ENCODE peak calls at places on chromosomes 16 and 17, in six cellular contexts. One of them, this sample, is unnamed.
A peak's percentile ranks its signal among the peaks of the same experiment; 100 is the strongest.

GRCh38 chr16:21083729-21084268 is 66.8 kb downstream of the DNAH3 start:
- DNase-seq in B cell: no peak
- DNase-seq in foreskin fibroblast: peak; percentile 35
- DNase-seq in CD8-positive, alpha-beta T cell: peak; percentile 13
- DNase-seq in endothelial cell: peak; percentile 72
- DNase-seq in stomach: peak; percentile 71
- DNase-seq in this sample: no peak

GRCh38 chr17:33506889-33507650 is 214.0 kb upstream of the ASIC2 start:
- DNase-seq in endothelial cell: peak; percentile 39
- DNase-seq in stomach: no peak
- DNase-seq in CD8-positive, alpha-beta T cell: no peak
- DNase-seq in B cell: no peak
- DNase-seq in foreskin fibroblast: no peak
- DNase-seq in this sample: no peak

GRCh38 chr16:44655-45054 is 8.8 kb downstream of the POLR3K start:
- DNase-seq in CD8-positive, alpha-beta T cell: no peak
- DNase-seq in B cell: no peak
- DNase-seq in stomach: no peak
- DNase-seq in foreskin fibroblast: no peak
- DNase-seq in endothelial cell: no peak
- DNase-seq in this sample: no peak

GRCh38 chr16:72894291-72895151 is 153.4 kb downstream of the ZFHX3 start:
- DNase-seq in endothelial cell: no peak
- DNase-seq in CD8-positive, alpha-beta T cell: no peak
- DNase-seq in B cell: no peak
- DNase-seq in foreskin fibroblast: no peak
- DNase-seq in stomach: no peak
- DNase-seq in this sample: no peak

GRCh38 chr16:15874745-15875314 is 13.6 kb downstream of the CEP20 start:
- DNase-seq in B cell: no peak
- DNase-seq in foreskin fibroblast: peak; percentile 67
- DNase-seq in endothelial cell: peak; percentile 55
- DNase-seq in stomach: peak; percentile 59
- DNase-seq in CD8-positive, alpha-beta T cell: no peak
- DNase-seq in this sample: peak; percentile 67

GRCh38 chr17:5785343-5785742 is 201.0 kb upstream of the NLRP1 start:
- DNase-seq in foreskin fibroblast: peak; percentile 71
- DNase-seq in B cell: no peak
- DNase-seq in stomach: no peak
- DNase-seq in CD8-positive, alpha-beta T cell: no peak
- DNase-seq in endothelial cell: no peak
- DNase-seq in this sample: no peak

GRCh38 chr16:57113042-57113453 is 20.7 kb downstream of the CPNE2 start:
- DNase-seq in stomach: no peak
- DNase-seq in endothelial cell: no peak
- DNase-seq in B cell: no peak
- DNase-seq in CD8-positive, alpha-beta T cell: no peak
- DNase-seq in foreskin fibroblast: no peak
- DNase-seq in this sample: no peak

GRCh38 chr16:72739577-72739976 is 308.4 kb downstream of the ZFHX3 start:
- DNase-seq in B cell: no peak
- DNase-seq in foreskin fibroblast: peak; percentile 26
- DNase-seq in stomach: no peak
- DNase-seq in CD8-positive, alpha-beta T cell: no peak
- DNase-seq in endothelial cell: no peak
- DNase-seq in this sample: no peak

GRCh38 chr17:40966848-40967247 is at the start of gene KRT39:
- DNase-seq in B cell: no peak
- DNase-seq in endothelial cell: no peak
- DNase-seq in CD8-positive, alpha-beta T cell: no peak
- DNase-seq in stomach: no peak
- DNase-seq in foreskin fibroblast: no peak
- DNase-seq in this sample: no peak

GRCh38 chr17:34474706-34475105 is 104.7 kb upstream of the TMEM132E start:
- DNase-seq in B cell: no peak
- DNase-seq in CD8-positive, alpha-beta T cell: no peak
- DNase-seq in stomach: no peak
- DNase-seq in foreskin fibroblast: no peak
- DNase-seq in endothelial cell: no peak
- DNase-seq in this sample: no peak

GRCh38 chr16:54506691-54507090 is 220.1 kb upstream of the IRX3 start:
- DNase-seq in foreskin fibroblast: no peak
- DNase-seq in stomach: no peak
- DNase-seq in endothelial cell: no peak
- DNase-seq in CD8-positive, alpha-beta T cell: no peak
- DNase-seq in B cell: no peak
- DNase-seq in this sample: no peak

GRCh38 chr17:17090642-17091103 is 48.4 kb downstream of the MPRIP start:
- DNase-seq in B cell: no peak
- DNase-seq in stomach: peak; percentile 80
- DNase-seq in CD8-positive, alpha-beta T cell: no peak
- DNase-seq in endothelial cell: no peak
- DNase-seq in foreskin fibroblast: no peak
- DNase-seq in this sample: peak; percentile 84

GRCh38 chr17:34300652-34301390 is 15.3 kb downstream of the CCL11 start:
- DNase-seq in B cell: no peak
- DNase-seq in foreskin fibroblast: peak; percentile 55
- DNase-seq in CD8-positive, alpha-beta T cell: no peak
- DNase-seq in endothelial cell: no peak
- DNase-seq in stomach: no peak
- DNase-seq in this sample: no peak

GRCh38 chr17:28555022-28555421 is 2.6 kb upstream of the UNC119 start:
- DNase-seq in stomach: no peak
- DNase-seq in endothelial cell: no peak
- DNase-seq in CD8-positive, alpha-beta T cell: no peak
- DNase-seq in B cell: no peak
- DNase-seq in foreskin fibroblast: no peak
- DNase-seq in this sample: no peak

GRCh38 chr17:73551756-73552155 is 92.5 kb downstream of the SDK2 start:
- DNase-seq in foreskin fibroblast: no peak
- DNase-seq in CD8-positive, alpha-beta T cell: no peak
- DNase-seq in endothelial cell: no peak
- DNase-seq in stomach: no peak
- DNase-seq in B cell: no peak
- DNase-seq in this sample: no peak

GRCh38 chr16:86762035-86762550 is 183.7 kb downstream of the FOXL1 start:
- DNase-seq in foreskin fibroblast: no peak
- DNase-seq in endothelial cell: no peak
- DNase-seq in B cell: no peak
- DNase-seq in CD8-positive, alpha-beta T cell: no peak
- DNase-seq in stomach: no peak
- DNase-seq in this sample: no peak

GRCh38 chr17:32596206-32596605 is 109.4 kb downstream of the CDK5R1 start:
- DNase-seq in B cell: no peak
- DNase-seq in endothelial cell: no peak
- DNase-seq in CD8-positive, alpha-beta T cell: no peak
- DNase-seq in stomach: no peak
- DNase-seq in foreskin fibroblast: no peak
- DNase-seq in this sample: no peak

GRCh38 chr16:87119168-87119567 is 198.0 kb downstream of the C16orf95 start:
- DNase-seq in endothelial cell: no peak
- DNase-seq in CD8-positive, alpha-beta T cell: no peak
- DNase-seq in B cell: no peak
- DNase-seq in foreskin fibroblast: no peak
- DNase-seq in stomach: no peak
- DNase-seq in this sample: no peak

GRCh38 chr17:79658811-79659207 is 48.0 kb upstream of the RBFOX3 start:
- DNase-seq in CD8-positive, alpha-beta T cell: no peak
- DNase-seq in B cell: no peak
- DNase-seq in endothelial cell: peak; percentile 53
- DNase-seq in foreskin fibroblast: peak; percentile 8
- DNase-seq in stomach: no peak
- DNase-seq in this sample: no peak

GRCh38 chr17:34252138-34252889 is 2.8 kb upstream of the CCL2 start:
- DNase-seq in CD8-positive, alpha-beta T cell: no peak
- DNase-seq in endothelial cell: no peak
- DNase-seq in B cell: no peak
- DNase-seq in stomach: peak; percentile 75
- DNase-seq in foreskin fibroblast: peak; percentile 73
- DNase-seq in this sample: no peak

GRCh38 chr16:12252616-12253015 is 276.1 kb downstream of the SNX29 start:
- DNase-seq in CD8-positive, alpha-beta T cell: no peak
- DNase-seq in stomach: no peak
- DNase-seq in foreskin fibroblast: no peak
- DNase-seq in endothelial cell: no peak
- DNase-seq in B cell: no peak
- DNase-seq in this sample: no peak

GRCh38 chr17:41052594-41052993 is 2.4 kb downstream of the KRTAP2-2 start:
- DNase-seq in stomach: no peak
- DNase-seq in CD8-positive, alpha-beta T cell: no peak
- DNase-seq in B cell: no peak
- DNase-seq in endothelial cell: no peak
- DNase-seq in foreskin fibroblast: no peak
- DNase-seq in this sample: no peak

GRCh38 chr16:2238396-2239230 is 2.4 kb downstream of the DNASE1L2 start:
- DNase-seq in B cell: no peak
- DNase-seq in foreskin fibroblast: no peak
- DNase-seq in endothelial cell: no peak
- DNase-seq in stomach: no peak
- DNase-seq in CD8-positive, alpha-beta T cell: no peak
- DNase-seq in this sample: no peak

GRCh38 chr17:14781123-14781522 is 480.2 kb downstream of the HS3ST3B1 start:
- DNase-seq in stomach: no peak
- DNase-seq in foreskin fibroblast: no peak
- DNase-seq in B cell: no peak
- DNase-seq in endothelial cell: no peak
- DNase-seq in CD8-positive, alpha-beta T cell: no peak
- DNase-seq in this sample: no peak

GRCh38 chr17:14790518-14790917 is 474.6 kb downstream of the PMP22 start:
- DNase-seq in foreskin fibroblast: no peak
- DNase-seq in endothelial cell: no peak
- DNase-seq in stomach: no peak
- DNase-seq in CD8-positive, alpha-beta T cell: no peak
- DNase-seq in B cell: peak; percentile 48
- DNase-seq in this sample: no peak

GRCh38 chr17:14779236-14779635 is 478.4 kb downstream of the HS3ST3B1 start:
- DNase-seq in foreskin fibroblast: no peak
- DNase-seq in B cell: no peak
- DNase-seq in stomach: no peak
- DNase-seq in CD8-positive, alpha-beta T cell: no peak
- DNase-seq in endothelial cell: no peak
- DNase-seq in this sample: peak; percentile 65

GRCh38 chr17:14780116-14780515 is 479.2 kb downstream of the HS3ST3B1 start:
- DNase-seq in foreskin fibroblast: no peak
- DNase-seq in CD8-positive, alpha-beta T cell: no peak
- DNase-seq in endothelial cell: no peak
- DNase-seq in B cell: no peak
- DNase-seq in stomach: no peak
- DNase-seq in this sample: no peak

DNA sequence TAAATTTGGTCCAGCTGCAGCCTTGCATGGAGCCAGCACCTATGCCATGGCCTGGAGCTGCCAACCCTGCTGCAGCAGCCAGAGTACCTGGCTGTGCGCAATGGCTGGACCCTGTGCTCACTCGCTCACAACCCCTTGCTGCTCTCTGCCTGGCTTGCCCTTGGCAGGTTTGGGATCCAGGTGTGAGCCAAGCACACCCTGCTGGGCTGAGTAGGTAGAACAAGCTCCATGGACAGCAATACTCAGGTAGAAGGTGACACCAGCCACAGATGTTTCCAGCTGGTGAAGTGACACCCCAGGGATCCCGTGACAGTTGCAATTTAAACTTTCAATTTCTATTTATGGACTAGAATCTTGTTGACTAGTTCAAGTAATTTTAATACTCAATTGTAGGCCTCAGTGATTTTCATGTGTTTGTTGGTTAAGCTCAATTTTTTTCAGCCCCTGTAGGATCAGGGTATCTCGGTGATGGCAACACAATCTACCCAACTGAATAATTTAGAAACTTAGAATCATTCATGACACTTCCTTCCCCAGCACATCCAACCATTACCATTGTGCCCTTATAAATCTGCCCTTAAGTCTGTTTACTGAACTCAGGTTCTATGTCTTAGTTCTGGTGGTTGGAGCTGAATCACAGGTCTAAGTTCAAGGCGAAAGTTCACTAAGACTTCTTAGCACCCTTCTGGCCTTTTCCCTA is 480.0 kb downstream of the PMP22 start:
- DNase-seq in B cell: no peak
- DNase-seq in CD8-positive, alpha-beta T cell: peak; percentile 3
- DNase-seq in foreskin fibroblast: no peak
- DNase-seq in endothelial cell: no peak
- DNase-seq in stomach: no peak
- DNase-seq in this sample: no peak
- TF ChIP-seq CTCF in B cell: peak; percentile 25
- TF ChIP-seq CTCF in CD8-positive, alpha-beta T cell: peak; percentile 16
- TF ChIP-seq CTCF in foreskin fibroblast: no peak
- TF ChIP-seq CTCF in endothelial cell: no peak
- TF ChIP-seq CTCF in stomach: no peak
- TF ChIP-seq CTCF in this sample: peak; percentile 10

GRCh38 chr17:75270966-75271232 is at the start of gene MIF4GD:
- DNase-seq in stomach: no peak
- DNase-seq in B cell: no peak
- DNase-seq in endothelial cell: no peak
- DNase-seq in foreskin fibroblast: peak; percentile 66
- DNase-seq in CD8-positive, alpha-beta T cell: no peak
- DNase-seq in this sample: no peak
- TF ChIP-seq CTCF in stomach: no peak
- TF ChIP-seq CTCF in B cell: no peak
- TF ChIP-seq CTCF in endothelial cell: no peak
- TF ChIP-seq CTCF in foreskin fibroblast: no peak
- TF ChIP-seq CTCF in CD8-positive, alpha-beta T cell: no peak
- TF ChIP-seq CTCF in this sample: no peak

GRCh38 chr17:49705254-49705653 is 2.5 kb downstream of the SLC35B1 start:
- DNase-seq in stomach: no peak
- DNase-seq in B cell: no peak
- DNase-seq in CD8-positive, alpha-beta T cell: no peak
- DNase-seq in foreskin fibroblast: no peak
- DNase-seq in endothelial cell: no peak
- DNase-seq in this sample: no peak
- TF ChIP-seq CTCF in stomach: no peak
- TF ChIP-seq CTCF in B cell: no peak
- TF ChIP-seq CTCF in CD8-positive, alpha-beta T cell: no peak
- TF ChIP-seq CTCF in foreskin fibroblast: no peak
- TF ChIP-seq CTCF in endothelial cell: no peak
- TF ChIP-seq CTCF in this sample: no peak

DNA sequence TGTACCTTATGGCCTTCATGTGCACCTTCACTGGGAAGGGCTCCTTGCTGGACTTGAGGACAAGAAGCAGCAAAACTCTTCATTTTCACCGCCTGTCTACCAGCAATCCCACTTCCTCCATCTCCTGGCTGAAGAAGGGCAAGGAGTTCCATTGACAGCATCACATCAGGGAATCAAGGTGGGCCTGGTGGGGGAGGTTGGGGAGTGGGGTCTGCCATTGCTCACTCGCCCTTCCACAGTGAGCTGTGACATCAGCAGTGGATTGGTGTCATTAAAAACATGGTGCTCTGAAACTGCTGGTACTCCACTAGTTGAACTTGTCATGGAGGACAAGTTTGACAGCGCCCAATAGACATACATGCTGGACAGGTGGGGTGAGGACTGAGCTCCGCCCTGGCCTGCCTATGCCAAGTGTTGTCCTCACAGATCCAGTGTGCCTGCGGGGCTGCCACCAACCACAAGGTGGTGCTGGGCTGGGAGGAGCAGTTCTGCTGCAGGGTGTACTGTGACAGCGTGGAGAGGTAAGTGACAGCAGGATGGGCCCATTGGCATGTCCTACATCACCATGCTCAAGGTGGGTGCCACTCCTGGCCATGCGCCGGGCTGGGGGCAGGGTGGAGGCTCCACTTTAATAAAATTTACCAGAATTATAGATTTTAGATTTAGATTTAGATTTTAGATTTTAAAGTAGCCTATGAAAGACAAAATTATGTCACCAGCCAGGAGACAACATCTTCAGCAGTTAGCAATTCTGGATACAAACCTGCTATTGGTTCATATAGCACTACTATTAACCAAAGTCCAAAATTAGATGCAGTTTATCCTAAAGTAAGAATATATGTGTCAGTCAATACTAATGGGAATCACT is 1729.1 kb downstream of the TP53TG3F start:
- DNase-seq in foreskin fibroblast: no peak
- DNase-seq in B cell: no peak
- DNase-seq in CD8-positive, alpha-beta T cell: no peak
- DNase-seq in stomach: no peak
- DNase-seq in endothelial cell: no peak
- DNase-seq in this sample: peak; percentile 56
- TF ChIP-seq CTCF in foreskin fibroblast: no peak
- TF ChIP-seq CTCF in B cell: no peak
- TF ChIP-seq CTCF in CD8-positive, alpha-beta T cell: no peak
- TF ChIP-seq CTCF in stomach: no peak
- TF ChIP-seq CTCF in endothelial cell: no peak
- TF ChIP-seq CTCF in this sample: peak; percentile 69